ENCODE peak calls at places on chromosome 16, in four cellular contexts. Q is GM12892, K is prostate gland, W is RPMI8226. C is an unnamed sample.
A peak's percentile ranks its signal among the peaks of the same experiment; 100 is the strongest.

GRCh38 chr16:1054660-1055556 is 17.6 kb upstream of the SSTR5 start:
- DNase-seq in Q (no peak), K (peak; percentile 35), W (peak; percentile 71), C (peak; percentile 40)

GRCh38 chr16:11530171-11530940 is 56.4 kb downstream of the LITAF start:
- DNase-seq in Q (no peak), K (no peak), W (no peak), C (no peak)

GRCh38 chr16:70747703-70748631 is 53.0 kb downstream of the VAC14 start:
- DNase-seq in Q (no peak), K (no peak), W (no peak), C (no peak)

GRCh38 chr16:22262460-22262859 is 34.7 kb upstream of the POLR3E start:
- DNase-seq in Q (no peak), K (no peak), W (no peak), C (no peak)

GRCh38 chr16:55012793-55013192 is 82.1 kb downstream of the IRX5 start:
- DNase-seq in Q (no peak), K (no peak), W (no peak), C (no peak)

GRCh38 chr16:49471038-49471727 is 97.6 kb downstream of the C16orf78 start:
- DNase-seq in Q (no peak), K (no peak), W (no peak), C (no peak)

GRCh38 chr16:9458816-9459215 is 367.4 kb downstream of the HAPSTR1 start:
- DNase-seq in Q (no peak), K (no peak), W (no peak), C (no peak)

GRCh38 chr16:12570046-12570618 is 233.6 kb downstream of the CPPED1 start:
- DNase-seq in Q (no peak), K (no peak), W (no peak), C (no peak)

GRCh38 chr16:11328172-11329079 is 16.8 kb upstream of the RMI2 start:
- DNase-seq in Q (peak; percentile 78), K (no peak), W (peak; percentile 92), C (peak; percentile 98)

GRCh38 chr16:30110661-30111060 is 2.7 kb downstream of the GDPD3 start:
- DNase-seq in Q (no peak), K (no peak), W (no peak), C (no peak)

GRCh38 chr16:23624092-23624491 is 17.0 kb downstream of the PALB2 start:
- DNase-seq in Q (no peak), K (no peak), W (no peak), C (no peak)

GRCh38 chr16:67192781-67193260 is 866 bp downstream of the E2F4 start:
- DNase-seq in Q (no peak), K (no peak), W (no peak), C (no peak)

C was measured in NAMALWA.